ENCODE peak calls at places on chromosomes 1 and 21, in five cellular contexts. O, E, X, Q and G are unnamed samples.

GRCh38 chr21:36881223-36881622 is 85.2 kb downstream of the HLCS start:
- DNase-seq in Q (no peak), X (no peak), E (no peak), O (no peak), G (no peak)

GRCh38 chr1:215793210-215793609 is 226.1 kb downstream of the KCTD3 start:
- DNase-seq in E (no peak), O (peak; percentile 18), Q (no peak), X (no peak), G (no peak)

GRCh38 chr1:37233606-37234005 is 199.3 kb upstream of the GRIK3 start:
- DNase-seq in X (no peak), O (peak; percentile 63), E (no peak), Q (no peak), G (no peak)

GRCh38 chr1:115725600-115725999 is 42.9 kb downstream of the CASQ2 start:
- DNase-seq in Q (no peak), X (no peak), O (no peak), E (no peak), G (no peak)

GRCh38 chr21:37130971-37131370 is 57.9 kb downstream of the TTC3 start:
- DNase-seq in E (no peak), X (no peak), Q (no peak), O (peak; percentile 59), G (no peak)

GRCh38 chr1:14977338-14977931 is 176.1 kb upstream of the TMEM51 start:
- DNase-seq in X (no peak), O (no peak), Q (no peak), E (no peak), G (no peak)

GRCh38 chr1:174815474-174815908 is 184.3 kb upstream of the CACYBP start:
- DNase-seq in X (no peak), O (no peak), E (no peak), Q (no peak), G (no peak)

GRCh38 chr1:87902830-87903614 is 574.3 kb downstream of the LMO4 start:
- DNase-seq in Q (no peak), E (no peak), O (no peak), X (no peak), G (peak; percentile 12)

GRCh38 chr1:90727917-90728655 is 11.0 kb upstream of the BARHL2 start:
- DNase-seq in X (no peak), O (no peak), E (no peak), Q (no peak), G (no peak)

GRCh38 chr1:31674626-31675025 is 29.2 kb downstream of the COL16A1 start:
- DNase-seq in Q (no peak), X (no peak), E (no peak), O (peak; percentile 62), G (no peak)

GRCh38 chr1:38693031-38693430 is 166.5 kb downstream of the RRAGC start:
- DNase-seq in E (no peak), Q (no peak), O (no peak), X (no peak), G (no peak)

GRCh38 chr1:155078496-155079209 is at the start of gene EFNA3:
- DNase-seq in E (peak; percentile 81), O (no peak), Q (peak; percentile 78), X (no peak), G (peak; percentile 60)

GRCh38 chr1:53553734-53554509 is 94.7 kb downstream of the DMRTB1 start:
- DNase-seq in E (peak; percentile 44), Q (no peak), O (no peak), X (no peak), G (no peak)

GRCh38 chr1:240385551-240385950 is 226.4 kb downstream of the GREM2 start:
- DNase-seq in X (no peak), Q (no peak), O (no peak), E (no peak), G (no peak)

GRCh38 chr1:14945132-14946010 is 208.2 kb upstream of the TMEM51 start:
- DNase-seq in E (peak; percentile 85), X (no peak), O (peak; percentile 72), Q (no peak), G (no peak)

GRCh38 chr1:64309468-64309867 is 106.0 kb downstream of the UBE2U start:
- DNase-seq in X (no peak), E (no peak), Q (no peak), O (no peak), G (no peak)

GRCh38 chr1:119725626-119726025 is 13.9 kb downstream of the PHGDH start:
- DNase-seq in Q (no peak), E (no peak), X (no peak), O (no peak), G (no peak)

GRCh38 chr1:155940531-155940992 is 876 bp upstream of the RXFP4 start:
- DNase-seq in X (no peak), E (no peak), Q (no peak), O (no peak), G (peak; percentile 90)

GRCh38 chr1:198416276-198416675 is 124.2 kb downstream of the ATP6V1G3 start:
- DNase-seq in X (no peak), E (no peak), Q (no peak), O (peak; percentile 7), G (no peak)

GRCh38 chr1:229027622-229028182 is 243.2 kb upstream of the RAB4A start:
- DNase-seq in O (peak; percentile 84), X (no peak), Q (peak; percentile 84), E (no peak), G (peak; percentile 45)

GRCh38 chr1:43324810-43325209 is 12.8 kb upstream of the MPL start:
- DNase-seq in X (no peak), Q (no peak), O (peak; percentile 30), E (no peak), G (no peak)

GRCh38 chr1:209364716-209365115 is 218.8 kb upstream of the CAMK1G start:
- DNase-seq in E (no peak), Q (no peak), X (no peak), O (no peak), G (no peak)

DNA sequence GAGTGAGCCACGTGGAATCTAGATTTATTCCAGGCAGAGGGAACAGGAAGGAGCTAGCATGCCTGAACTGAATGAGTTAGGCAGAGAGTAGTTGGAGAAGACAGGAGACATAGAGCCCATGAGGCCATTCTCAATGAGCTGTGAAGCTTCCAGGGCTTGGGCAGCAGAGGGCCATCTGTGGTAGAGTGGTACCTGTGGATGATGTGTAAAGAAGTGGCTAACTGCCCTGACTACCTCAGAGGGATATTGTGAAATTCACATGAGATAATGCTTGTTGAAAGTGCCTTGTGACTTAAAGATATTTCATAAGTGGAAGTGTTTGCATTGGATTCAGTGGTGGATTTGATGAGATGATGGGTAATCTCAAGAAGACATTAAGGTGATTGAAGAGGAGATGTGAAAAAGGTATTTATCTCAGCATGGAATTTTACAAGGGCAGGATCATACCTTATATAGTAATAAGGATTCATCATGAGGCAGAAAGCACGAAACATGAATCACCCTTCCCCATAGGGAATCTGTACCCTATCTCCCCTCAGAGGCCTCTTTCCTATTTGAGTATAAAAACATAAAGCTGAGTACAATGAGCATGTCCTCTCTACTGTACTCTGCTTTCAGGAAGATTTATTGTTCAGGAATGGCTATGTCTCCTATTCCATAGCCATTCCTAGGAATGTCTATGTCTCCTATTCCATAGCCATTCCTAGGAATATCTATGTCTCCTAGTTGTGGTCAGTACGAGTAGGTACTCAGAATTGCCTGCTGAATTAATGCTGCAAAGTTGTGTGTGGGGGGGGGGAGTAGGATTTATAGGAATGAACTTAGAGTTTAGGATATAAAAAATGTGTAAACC is 146.8 kb downstream of the PAPPA2 start:
- DNase-seq in X (no peak), O (peak; percentile 10), Q (no peak), E (no peak), G (no peak)
- H3K4me1 ChIP-seq in X (no peaks in the 10 kb centered on the region), O (no peaks in the 10 kb centered on the region), Q (no peaks in the 10 kb centered on the region), E (no peaks in the 10 kb centered on the region), G (no peaks in the 10 kb centered on the region)

GRCh38 chr1:3903141-3904005 is 3.3 kb upstream of the C1orf174 start:
- DNase-seq in E (no peak), X (no peak), O (no peak), Q (no peak), G (peak; percentile 65)
- H3K27ac ChIP-seq in E (no peak overlapping the region), X (no peak overlapping the region), O (no peak overlapping the region), Q (no peak overlapping the region), G (no peak overlapping the region)

GRCh38 chr1:193120604-193121166 is 1.1 kb upstream of the CDC73 start:
- DNase-seq in X (no peak), O (no peak), Q (no peak), E (no peak), G (no peak)
- H3K4me3 ChIP-seq in X (no peak overlapping the region), O (no peak overlapping the region), Q (no peak overlapping the region), E (no peak overlapping the region), G (no peak overlapping the region)

GRCh38 chr1:205316179-205316578 is 5.4 kb downstream of the NUAK2 start:
- DNase-seq in E (no peak), X (no peak), Q (no peak), O (no peak), G (peak; percentile 54)

GRCh38 chr1:205313681-205314308 is 7.8 kb downstream of the NUAK2 start:
- DNase-seq in X (no peak), E (no peak), O (peak; percentile 98), Q (peak; percentile 98), G (peak; percentile 21)

GRCh38 chr1:205314986-205315618 is 6.4 kb downstream of the NUAK2 start:
- DNase-seq in O (no peak), E (no peak), X (no peak), Q (no peak), G (peak; percentile 90)

GRCh38 chr1:205310981-205311704 is 10.4 kb downstream of the NUAK2 start:
- DNase-seq in X (no peak), Q (no peak), E (no peak), O (no peak), G (no peak)

DNA sequence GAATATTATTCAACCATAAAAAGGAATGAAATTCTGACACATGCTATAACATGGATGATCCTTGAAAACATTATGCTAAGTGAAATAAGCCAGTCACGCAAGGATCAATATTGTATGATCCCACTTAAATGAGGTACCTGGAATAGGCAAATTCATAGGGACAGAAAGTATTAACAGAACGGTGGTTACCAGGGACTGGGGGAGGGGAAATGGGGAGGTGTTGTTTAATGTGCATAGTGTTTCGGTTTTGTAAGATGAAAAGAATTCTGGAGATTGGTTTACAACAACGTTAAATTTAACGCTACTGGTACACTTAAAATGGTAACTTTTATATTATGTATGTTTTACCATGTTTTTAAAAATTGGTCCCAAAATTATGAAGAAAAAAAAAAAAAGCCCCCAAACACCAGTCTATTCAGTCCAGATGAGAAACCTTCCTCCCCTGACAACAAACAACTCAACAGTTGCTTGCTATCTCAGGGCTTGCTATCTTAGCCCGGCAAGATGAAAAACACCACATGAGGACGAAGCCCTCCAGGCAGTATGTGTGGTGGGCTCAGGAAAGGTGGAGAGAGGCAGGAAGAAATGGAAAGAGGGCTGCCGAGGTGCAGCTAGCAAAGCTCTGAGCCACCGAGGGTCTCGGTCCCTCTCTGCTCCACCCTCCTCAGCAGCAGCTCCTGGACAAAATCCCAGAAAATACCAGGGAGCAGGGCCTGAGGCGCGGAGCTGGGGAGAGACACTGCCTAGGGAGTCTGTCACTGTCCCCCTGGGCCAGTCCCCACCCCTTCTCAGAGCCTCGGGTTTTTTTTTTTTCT is 8.5 kb downstream of the NUAK2 start:
- DNase-seq in X (no peak), Q (no peak), O (peak; percentile 56), E (no peak), G (no peak)
- H3K4me1 ChIP-seq in X (peaks cover 47% of the 10 kb centered on the region), Q (peaks cover 56% of the 10 kb centered on the region), O (peaks cover 15% of the 10 kb centered on the region), E (no peaks in the 10 kb centered on the region), G (peaks cover 34% of the 10 kb centered on the region)

GRCh38 chr1:178619104-178619503 is 105.9 kb upstream of the RALGPS2 start:
- DNase-seq in X (no peak), E (no peak), Q (no peak), O (no peak), G (no peak)
- H3K27ac ChIP-seq in X (no peak overlapping the region), E (no peak overlapping the region), Q (no peak overlapping the region), O (no peak overlapping the region), G (no peak overlapping the region)

DNA sequence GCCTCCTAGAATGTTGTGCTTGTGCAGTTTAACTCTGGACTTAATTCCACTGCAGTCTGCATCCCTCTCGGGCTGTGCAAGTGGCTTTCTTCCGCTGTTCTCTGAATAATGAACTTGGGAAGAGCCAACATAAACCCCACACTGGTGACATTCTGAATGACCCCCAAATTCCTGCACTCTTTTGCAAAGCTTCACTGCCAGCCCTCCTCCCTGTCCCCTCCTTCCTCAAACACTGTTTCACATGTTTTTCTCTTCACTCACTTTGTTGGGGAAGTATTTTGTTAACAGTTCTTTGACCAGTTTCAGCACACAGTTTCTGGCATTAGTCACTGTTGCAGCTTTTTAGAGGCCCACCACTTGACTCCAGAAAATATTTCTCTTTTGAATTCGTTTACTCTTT is 39.7 kb downstream of the GNG12 start:
- DNase-seq in Q (no peak), O (no peak), X (no peak), E (no peak), G (no peak)
- H3K4me3 ChIP-seq in Q (no peak overlapping the region), O (no peak overlapping the region), X (no peak overlapping the region), E (no peak overlapping the region), G (no peak overlapping the region)